ENCODE peak calls at places on chromosomes 5 and 9, in six cellular contexts. O is stimulated activated CD8-positive, alpha-beta memory T cell treated with anti-CD3 and anti-CD28 coated beads, Interleukin-2, amount 100 ng/mL, for 48 hours; R is activated CD4-positive, CD25-positive, alpha-beta regulatory T cell; Y is neuronal stem cell; K is left colon; S is mucosa of gallbladder. V is an unnamed sample.
A peak's percentile ranks its signal among the peaks of the same experiment; 100 is the strongest.

GRCh38 chr9:114721491-114722362 is 39.7 kb upstream of the TEX48 start:
- DNase-seq in K (peak; percentile 29), S (no peak), R (no peak), O (no peak), Y (no peak), V (no peak)

GRCh38 chr5:176748073-176748966 is 62.0 kb upstream of the UNC5A start:
- DNase-seq in K (no peak), S (no peak), R (no peak), Y (no peak), O (no peak), V (no peak)

GRCh38 chr5:59317772-59318205 is 575.7 kb downstream of the PDE4D start:
- DNase-seq in O (no peak), K (no peak), S (no peak), Y (no peak), R (no peak), V (no peak)

GRCh38 chr5:171309526-171310333 is 682 bp downstream of the TLX3 start:
- DNase-seq in O (no peak), Y (no peak), K (peak; percentile 30), S (no peak), R (no peak), V (no peak)

GRCh38 chr9:129037767-129038098 is 1.3 kb downstream of the MIGA2 start:
- DNase-seq in Y (no peak), S (peak; percentile 51), R (no peak), K (no peak), O (no peak), V (no peak)

GRCh38 chr5:1409386-1410110 is 35.7 kb downstream of the SLC6A3 start:
- DNase-seq in R (no peak), S (no peak), Y (peak; percentile 65), K (no peak), O (no peak), V (peak; percentile 29)

GRCh38 chr5:134450374-134450773 is 38.7 kb upstream of the CDKN2AIPNL start:
- DNase-seq in R (no peak), K (no peak), O (no peak), S (no peak), Y (no peak), V (no peak)

GRCh38 chr5:79111387-79111959 is at the start of gene BHMT:
- DNase-seq in S (no peak), R (no peak), K (no peak), Y (no peak), O (no peak), V (no peak)

GRCh38 chr5:88660947-88661869 is 221.8 kb downstream of the MEF2C start:
- DNase-seq in S (no peak), K (peak; percentile 54), O (no peak), Y (peak; percentile 94), R (no peak), V (peak; percentile 59)